ENCODE peak calls at places on chromosomes 5 and 9, in six cellular contexts. H, C, L, G, D and F are unnamed samples.

GRCh38 chr5:14339467-14339866 is 196.3 kb downstream of the TRIO start:
- DNase-seq in G (no peak), C (no peak), L (no peak), D (no peak), H (no peak), F (no peak)

GRCh38 chr5:147809830-147810666 is 21.4 kb downstream of the SPINK1 start:
- DNase-seq in L (no peak), D (no peak), C (no peak), G (no peak), H (no peak), F (no peak)

GRCh38 chr9:19375536-19375935 is 4.5 kb downstream of the RPS6 start:
- DNase-seq in H (no peak), D (no peak), G (no peak), L (no peak), C (no peak), F (no peak)

GRCh38 chr5:78472469-78473106 is 112.2 kb downstream of the SCAMP1 start:
- DNase-seq in L (no peak), G (peak), H (no peak), D (no peak), C (no peak), F (no peak)

GRCh38 chr9:34366365-34366764 is 10.3 kb downstream of the MYORG start:
- DNase-seq in G (no peak), D (no peak), L (no peak), C (no peak), H (peak), F (no peak)

GRCh38 chr9:5832093-5832542 is 799 bp downstream of the ERMP1 start:
- DNase-seq in H (no peak), D (no peak), L (no peak), G (peak), C (peak), F (peak)

GRCh38 chr9:135809166-135809565 is 98.2 kb downstream of the CAMSAP1 start:
- DNase-seq in D (no peak), L (no peak), G (no peak), H (no peak), C (no peak), F (no peak)

GRCh38 chr9:129170229-129170628 is 7.8 kb downstream of the IER5L start:
- DNase-seq in C (no peak), H (no peak), G (no peak), L (no peak), D (no peak), F (no peak)

GRCh38 chr9:11192993-11193392 is 580.2 kb upstream of the PTPRD start:
- DNase-seq in L (no peak), G (no peak), H (no peak), C (no peak), D (no peak), F (no peak)

GRCh38 chr5:75603421-75603820 is 7.8 kb upstream of the ANKDD1B start:
- DNase-seq in D (no peak), C (no peak), L (no peak), G (no peak), H (no peak), F (no peak)

GRCh38 chr5:125058185-125058826 is 311.9 kb upstream of the ZNF608 start:
- DNase-seq in D (no peak), H (no peak), L (no peak), G (no peak), C (no peak), F (no peak)

GRCh38 chr9:111566234-111566633 is 33.2 kb downstream of the PTGR1 start:
- DNase-seq in G (no peak), H (no peak), D (no peak), C (no peak), L (no peak), F (no peak)

GRCh38 chr9:86185872-86186271 is 73.6 kb downstream of the C9orf153 start:
- DNase-seq in G (no peak), H (no peak), C (no peak), L (no peak), D (no peak), F (no peak)

GRCh38 chr5:10762776-10763500 is 1.9 kb upstream of the DAP start:
- DNase-seq in C (peak), L (no peak), G (no peak), H (no peak), D (no peak), F (no peak)
- TF ChIP-seq POLR2A in C (no peak), L (no peak), G (no peak), H (no peak), D (no peak), F (no peak)

GRCh38 chr5:173435543-173435942 is 107.3 kb upstream of the STC2 start:
- DNase-seq in L (no peak), G (no peak), H (peak), D (no peak), C (no peak), F (no peak)

GRCh38 chr5:173430394-173430793 is 102.2 kb upstream of the STC2 start:
- DNase-seq in G (no peak), C (no peak), L (no peak), D (no peak), H (no peak), F (no peak)

GRCh38 chr5:173434270-173434669 is 106.1 kb upstream of the STC2 start:
- DNase-seq in L (no peak), C (no peak), G (no peak), H (no peak), D (no peak), F (no peak)

GRCh38 chr5:173429489-173430150 is 101.4 kb upstream of the STC2 start:
- DNase-seq in C (no peak), H (no peak), D (no peak), G (no peak), L (no peak), F (no peak)
- TF ChIP-seq TAF1 in C (no peak), H (no peak), D (no peak), G (no peak), L (no peak), F (no peak)

GRCh38 chr9:136940526-136941230 is 3.9 kb downstream of the FBXW5 start:
- DNase-seq in L (no peak), G (no peak), H (no peak), D (no peak), C (no peak), F (no peak)

GRCh38 chr9:136942112-136942880 is 2.2 kb downstream of the FBXW5 start:
- DNase-seq in C (peak), G (no peak), D (no peak), H (no peak), L (no peak), F (no peak)

GRCh38 chr9:136941231-136942111 is 3.1 kb downstream of the FBXW5 start:
- DNase-seq in G (no peak), L (no peak), H (no peak), C (no peak), D (no peak), F (no peak)

GRCh38 chr9:136939431-136939995 is 5.0 kb downstream of the FBXW5 start:
- DNase-seq in D (no peak), C (no peak), G (no peak), L (no peak), H (no peak), F (no peak)

GRCh38 chr9:136939996-136940525 is 4.5 kb downstream of the FBXW5 start:
- DNase-seq in H (no peak), G (no peak), L (no peak), D (no peak), C (no peak), F (no peak)
- TF ChIP-seq POLR2A in H (no peak), G (no peak), L (no peak), D (no peak), C (no peak), F (no peak)

GRCh38 chr5:136036293-136036911 is 7.6 kb downstream of the TGFBI start:
- DNase-seq in H (no peak), G (no peak), C (no peak), D (no peak), L (no peak), F (no peak)

GRCh38 chr5:136039202-136039601 is 10.4 kb downstream of the TGFBI start:
- DNase-seq in G (no peak), C (peak), H (no peak), L (no peak), D (no peak), F (no peak)

GRCh38 chr5:136038635-136039034 is 9.8 kb downstream of the TGFBI start:
- DNase-seq in C (no peak), D (no peak), L (no peak), H (no peak), G (no peak), F (no peak)

GRCh38 chr5:136035837-136036236 is 7.0 kb downstream of the TGFBI start:
- DNase-seq in G (no peak), C (no peak), L (no peak), D (no peak), H (no peak), F (no peak)

DNA sequence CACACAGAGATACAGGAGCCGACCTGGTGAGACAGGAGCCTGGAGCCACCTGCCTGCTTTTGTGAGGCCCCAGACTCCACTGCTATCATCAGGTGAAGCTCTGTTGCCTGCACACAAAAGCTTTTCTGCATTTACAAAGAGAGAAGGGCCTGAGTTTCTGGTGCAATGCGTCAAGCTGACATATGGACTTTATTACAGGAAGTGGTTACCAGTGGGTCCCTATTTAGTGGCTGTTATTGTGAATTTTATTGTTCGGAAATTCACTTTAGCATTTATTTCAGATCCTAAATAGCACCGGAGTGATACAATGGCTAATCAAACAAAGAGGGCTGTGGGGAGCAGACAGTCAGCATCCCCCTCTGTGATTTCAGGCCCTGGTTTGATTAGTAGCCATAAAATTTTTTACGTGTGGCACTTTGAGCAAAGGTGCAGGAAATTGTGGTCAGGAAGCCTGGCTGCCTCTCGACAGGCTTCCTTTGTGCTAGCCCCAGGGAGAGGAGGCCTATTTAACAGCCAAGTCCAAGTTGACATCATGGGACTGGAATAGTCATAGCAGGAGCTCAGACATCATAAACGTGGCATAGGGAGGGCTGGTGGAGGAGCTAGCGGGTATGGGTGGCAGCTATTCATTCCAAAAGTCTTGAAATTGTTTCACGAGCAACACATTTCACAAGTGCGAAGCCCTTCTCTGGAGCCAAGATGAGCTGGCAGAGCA is 8.4 kb downstream of the TGFBI start:
- DNase-seq in L (peak), H (no peak), G (no peak), C (no peak), D (no peak), F (no peak)
- TF ChIP-seq TAF1 in L (no peak), H (no peak), G (no peak), C (no peak), D (no peak), F (no peak)

GRCh38 chr5:94618493-94619328 is at the start of the genes KIAA0825 and SLF1:
- DNase-seq in C (peak), G (peak), H (peak), D (peak), L (peak), F (peak)
- TF ChIP-seq POLR2A in C (peak), G (peak), H (peak), D (peak), L (peak), F (peak)

GRCh38 chr5:7834982-7835381 is 16.0 kb downstream of the CFAP90 start:
- DNase-seq in G (no peak), L (no peak), D (no peak), C (no peak), H (no peak), F (no peak)
- TF ChIP-seq TAF1 in G (no peak), L (no peak), D (no peak), C (no peak), H (no peak), F (no peak)

DNA sequence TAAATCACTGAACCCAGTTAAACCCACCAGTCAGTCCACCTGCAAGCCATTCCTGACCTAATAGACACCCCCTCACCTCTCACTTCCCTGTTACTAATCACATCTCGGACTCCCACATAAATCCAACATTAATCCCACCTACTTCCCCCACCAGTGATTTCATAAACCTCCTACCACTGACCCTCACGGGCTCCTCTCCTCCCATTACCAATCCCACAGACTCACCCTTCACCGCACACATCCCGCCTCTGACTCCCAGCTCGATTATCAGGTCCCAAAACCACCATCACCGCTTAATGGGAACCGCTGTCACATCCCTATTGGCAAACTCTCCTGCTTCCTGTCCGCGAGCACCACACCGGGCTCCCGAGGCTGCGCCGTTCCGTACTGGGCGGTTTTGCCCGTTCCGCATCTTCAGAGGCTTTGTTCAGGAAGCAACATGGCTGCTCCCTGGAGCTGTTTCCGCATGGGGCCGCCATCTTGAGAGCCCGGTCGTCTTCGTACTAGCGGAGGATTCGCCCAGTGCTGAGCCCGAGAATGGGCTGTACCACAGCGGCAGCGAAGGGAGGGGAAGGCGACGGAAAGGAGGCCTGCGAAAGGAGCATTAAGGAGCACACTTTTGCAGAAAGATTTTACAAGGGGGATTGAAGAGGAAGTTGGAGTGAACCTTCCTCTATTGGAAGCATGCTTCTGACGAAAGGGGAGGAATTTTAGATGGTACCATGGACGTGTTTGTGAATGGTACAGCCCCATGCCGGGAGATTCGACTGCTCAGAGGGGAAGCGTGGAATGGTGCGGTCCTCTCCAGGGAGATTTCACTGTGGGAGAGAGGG is at the start of gene ZNF300:
- DNase-seq in G (peak), C (peak), H (peak), L (peak), D (no peak), F (no peak)
- TF ChIP-seq POLR2A in G (no peak), C (peak), H (no peak), L (peak), D (no peak), F (no peak)

GRCh38 chr9:125472926-125473701 is 211.5 kb downstream of the GAPVD1 start:
- DNase-seq in D (no peak), H (no peak), G (peak), L (no peak), C (peak), F (no peak)
- TF ChIP-seq TAF1 in D (no peak), H (no peak), G (no peak), L (no peak), C (no peak), F (no peak)

GRCh38 chr9:127734747-127735529 is at the start of gene TOR2A:
- DNase-seq in H (peak), L (peak), D (peak), C (peak), G (peak), F (peak)
- TF ChIP-seq POLR2A in H (no peak), L (peak), D (peak), C (peak), G (peak), F (no peak)